ENCODE peak calls at places on chromosomes 12 and 14, in nine cellular contexts. One of them, this sample, is unnamed. For H3K9me3 and H3K36me3, the result is how much of the 10 kb centered on the place peaks cover.

GRCh38 chr12:120658286-120659150 is 18.1 kb downstream of the CABP1 start:
- DNase-seq in trophoblast cell: peak
- DNase-seq in heart right ventricle: no peak
- DNase-seq in IMR-90: no peak
- DNase-seq in DND-41: no peak
- DNase-seq in PC-3: no peak
- DNase-seq in uterus: no peak
- DNase-seq in esophagus squamous epithelium: no peak
- DNase-seq in ovary: no peak
- DNase-seq in this sample: no peak

GRCh38 chr14:91246051-91246852 is 1.7 kb upstream of the GPR68 start:
- DNase-seq in esophagus squamous epithelium: no peak
- DNase-seq in heart right ventricle: no peak
- DNase-seq in PC-3: no peak
- DNase-seq in DND-41: peak
- DNase-seq in ovary: no peak
- DNase-seq in IMR-90: no peak
- DNase-seq in trophoblast cell: no peak
- DNase-seq in uterus: no peak
- DNase-seq in this sample: no peak

GRCh38 chr12:105995986-105996385 is 142.8 kb downstream of the NUAK1 start:
- DNase-seq in PC-3: no peak
- DNase-seq in heart right ventricle: no peak
- DNase-seq in esophagus squamous epithelium: no peak
- DNase-seq in trophoblast cell: peak
- DNase-seq in IMR-90: peak
- DNase-seq in uterus: no peak
- DNase-seq in ovary: no peak
- DNase-seq in DND-41: no peak
- DNase-seq in this sample: no peak

GRCh38 chr14:77064535-77065178 is 33.4 kb upstream of the CIPC start:
- DNase-seq in PC-3: no peak
- DNase-seq in DND-41: no peak
- DNase-seq in trophoblast cell: no peak
- DNase-seq in esophagus squamous epithelium: no peak
- DNase-seq in heart right ventricle: no peak
- DNase-seq in IMR-90: no peak
- DNase-seq in uterus: no peak
- DNase-seq in ovary: no peak
- DNase-seq in this sample: no peak

GRCh38 chr12:118922405-118922804 is 58.9 kb upstream of the SRRM4 start:
- DNase-seq in ovary: no peak
- DNase-seq in trophoblast cell: peak
- DNase-seq in DND-41: peak
- DNase-seq in esophagus squamous epithelium: no peak
- DNase-seq in PC-3: no peak
- DNase-seq in heart right ventricle: no peak
- DNase-seq in IMR-90: no peak
- DNase-seq in uterus: no peak
- DNase-seq in this sample: no peak

GRCh38 chr12:109281452-109281851 is 27.6 kb downstream of the FOXN4 start:
- DNase-seq in ovary: no peak
- DNase-seq in heart right ventricle: no peak
- DNase-seq in PC-3: no peak
- DNase-seq in esophagus squamous epithelium: no peak
- DNase-seq in uterus: no peak
- DNase-seq in DND-41: no peak
- DNase-seq in trophoblast cell: no peak
- DNase-seq in IMR-90: no peak
- DNase-seq in this sample: no peak

GRCh38 chr12:1995205-1995896 is 8.9 kb downstream of the DCP1B start:
- DNase-seq in DND-41: no peak
- DNase-seq in uterus: no peak
- DNase-seq in trophoblast cell: no peak
- DNase-seq in IMR-90: no peak
- DNase-seq in esophagus squamous epithelium: no peak
- DNase-seq in PC-3: no peak
- DNase-seq in heart right ventricle: no peak
- DNase-seq in ovary: no peak
- DNase-seq in this sample: no peak

GRCh38 chr12:94699796-94700195 is 49.4 kb upstream of the TMCC3 start:
- DNase-seq in trophoblast cell: no peak
- DNase-seq in uterus: no peak
- DNase-seq in PC-3: peak
- DNase-seq in DND-41: no peak
- DNase-seq in IMR-90: no peak
- DNase-seq in heart right ventricle: no peak
- DNase-seq in esophagus squamous epithelium: no peak
- DNase-seq in ovary: no peak
- DNase-seq in this sample: no peak

GRCh38 chr14:79299162-79299561 is 912.1 kb downstream of the DIO2 start:
- DNase-seq in DND-41: no peak
- DNase-seq in trophoblast cell: no peak
- DNase-seq in uterus: no peak
- DNase-seq in IMR-90: no peak
- DNase-seq in esophagus squamous epithelium: no peak
- DNase-seq in heart right ventricle: no peak
- DNase-seq in ovary: no peak
- DNase-seq in PC-3: no peak
- DNase-seq in this sample: no peak

GRCh38 chr14:79306546-79306945 is 904.8 kb downstream of the DIO2 start:
- DNase-seq in trophoblast cell: no peak
- DNase-seq in uterus: no peak
- DNase-seq in IMR-90: no peak
- DNase-seq in heart right ventricle: no peak
- DNase-seq in ovary: no peak
- DNase-seq in DND-41: no peak
- DNase-seq in PC-3: no peak
- DNase-seq in esophagus squamous epithelium: no peak
- DNase-seq in this sample: no peak

GRCh38 chr14:79298373-79298772 is 912.9 kb downstream of the DIO2 start:
- DNase-seq in trophoblast cell: peak
- DNase-seq in PC-3: no peak
- DNase-seq in ovary: no peak
- DNase-seq in heart right ventricle: no peak
- DNase-seq in IMR-90: no peak
- DNase-seq in DND-41: no peak
- DNase-seq in esophagus squamous epithelium: no peak
- DNase-seq in uterus: no peak
- DNase-seq in this sample: no peak

GRCh38 chr14:79304279-79304678 is 907.0 kb downstream of the DIO2 start:
- DNase-seq in uterus: no peak
- DNase-seq in ovary: no peak
- DNase-seq in IMR-90: no peak
- DNase-seq in DND-41: no peak
- DNase-seq in PC-3: no peak
- DNase-seq in heart right ventricle: no peak
- DNase-seq in esophagus squamous epithelium: no peak
- DNase-seq in trophoblast cell: no peak
- DNase-seq in this sample: no peak
- H3K9me3 ChIP-seq in uterus: under half
- H3K9me3 ChIP-seq in ovary: under half
- H3K9me3 ChIP-seq in IMR-90: under half
- H3K9me3 ChIP-seq in DND-41: under half
- H3K9me3 ChIP-seq in PC-3: under half
- H3K9me3 ChIP-seq in heart right ventricle: under half
- H3K9me3 ChIP-seq in esophagus squamous epithelium: under half
- H3K9me3 ChIP-seq in trophoblast cell: under half
- H3K9me3 ChIP-seq in this sample: under half

GRCh38 chr12:68348419-68348818 is 16.3 kb upstream of the MDM1 start:
- DNase-seq in heart right ventricle: no peak
- DNase-seq in esophagus squamous epithelium: no peak
- DNase-seq in uterus: no peak
- DNase-seq in PC-3: no peak
- DNase-seq in DND-41: no peak
- DNase-seq in ovary: no peak
- DNase-seq in IMR-90: no peak
- DNase-seq in trophoblast cell: no peak
- DNase-seq in this sample: no peak

GRCh38 chr12:68342966-68343365 is 10.8 kb upstream of the MDM1 start:
- DNase-seq in esophagus squamous epithelium: no peak
- DNase-seq in uterus: no peak
- DNase-seq in ovary: no peak
- DNase-seq in heart right ventricle: no peak
- DNase-seq in PC-3: no peak
- DNase-seq in DND-41: peak
- DNase-seq in trophoblast cell: no peak
- DNase-seq in IMR-90: no peak
- DNase-seq in this sample: no peak

GRCh38 chr12:68344126-68344525 is 12.0 kb upstream of the MDM1 start:
- DNase-seq in heart right ventricle: no peak
- DNase-seq in ovary: no peak
- DNase-seq in DND-41: no peak
- DNase-seq in trophoblast cell: no peak
- DNase-seq in IMR-90: no peak
- DNase-seq in PC-3: no peak
- DNase-seq in uterus: no peak
- DNase-seq in esophagus squamous epithelium: no peak
- DNase-seq in this sample: no peak

GRCh38 chr12:68349083-68349700 is 17.0 kb upstream of the MDM1 start:
- DNase-seq in trophoblast cell: no peak
- DNase-seq in IMR-90: peak
- DNase-seq in PC-3: no peak
- DNase-seq in heart right ventricle: no peak
- DNase-seq in esophagus squamous epithelium: no peak
- DNase-seq in DND-41: no peak
- DNase-seq in uterus: no peak
- DNase-seq in ovary: no peak
- DNase-seq in this sample: no peak

DNA sequence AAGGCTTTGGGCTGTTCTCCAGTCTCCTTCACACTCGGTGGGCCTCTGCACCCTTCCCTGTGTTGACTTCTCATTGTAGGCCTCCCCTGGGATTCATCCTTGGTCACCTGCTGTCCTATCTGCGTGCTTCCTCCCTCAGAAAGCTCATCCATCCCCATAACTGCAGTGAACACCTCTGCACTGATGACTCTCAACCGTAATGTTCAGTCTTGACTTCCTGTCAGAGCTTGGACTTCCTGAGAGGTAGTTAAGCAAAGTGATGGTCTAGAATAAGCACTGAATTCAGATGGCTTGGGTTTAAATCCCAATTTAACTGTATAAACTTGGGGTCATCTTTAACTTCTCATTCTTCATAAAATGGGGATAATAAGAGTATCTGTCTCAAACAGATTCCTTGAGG is 13.6 kb upstream of the MDM1 start:
- DNase-seq in trophoblast cell: no peak
- DNase-seq in PC-3: no peak
- DNase-seq in DND-41: no peak
- DNase-seq in uterus: no peak
- DNase-seq in esophagus squamous epithelium: no peak
- DNase-seq in heart right ventricle: no peak
- DNase-seq in IMR-90: no peak
- DNase-seq in ovary: no peak
- DNase-seq in this sample: no peak
- H3K36me3 ChIP-seq in trophoblast cell: under half
- H3K36me3 ChIP-seq in PC-3: under half
- H3K36me3 ChIP-seq in DND-41: under half
- H3K36me3 ChIP-seq in uterus: under half
- H3K36me3 ChIP-seq in esophagus squamous epithelium: under half
- H3K36me3 ChIP-seq in heart right ventricle: under half
- H3K36me3 ChIP-seq in IMR-90: under half
- H3K36me3 ChIP-seq in ovary: under half
- H3K36me3 ChIP-seq in this sample: under half

DNA sequence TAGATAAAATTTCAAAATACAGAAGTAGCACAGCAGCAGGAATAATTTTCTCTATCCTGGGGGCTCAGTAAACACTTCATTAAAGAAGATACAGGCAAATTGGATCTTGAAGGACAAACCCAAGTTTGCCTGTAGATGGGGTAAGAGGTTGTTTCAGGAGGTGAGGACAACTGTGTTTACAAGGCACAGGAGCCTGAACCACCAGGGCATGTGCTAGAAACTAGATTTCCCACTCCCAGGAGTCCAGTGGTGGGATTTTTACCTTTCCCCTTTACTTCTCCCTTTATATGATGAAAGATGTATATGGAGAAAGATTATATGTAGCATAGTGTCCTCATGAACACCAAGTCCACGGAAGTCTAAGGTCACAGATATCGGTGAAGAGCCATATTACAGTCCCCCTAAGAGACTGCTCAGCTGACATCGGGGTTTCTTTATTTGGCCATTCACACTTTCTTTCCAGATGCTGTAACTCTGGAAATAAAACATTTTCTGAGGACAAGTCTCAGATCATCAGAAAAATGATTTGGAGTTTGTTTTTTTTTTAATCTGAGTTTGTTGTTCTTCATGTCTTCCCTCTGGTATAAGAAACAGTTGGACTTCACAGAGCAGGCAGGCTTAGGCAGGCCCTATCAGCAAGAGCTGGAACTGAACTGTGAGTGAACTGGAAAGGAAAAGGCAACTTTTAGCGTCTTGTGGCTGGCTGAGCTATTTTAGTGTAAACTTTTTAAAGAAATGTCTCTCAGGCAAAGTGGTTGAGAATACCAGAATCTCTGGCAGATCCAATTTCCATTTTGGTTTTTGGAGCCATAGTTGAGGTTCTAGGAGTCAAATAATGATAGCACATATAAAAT is 8.0 kb upstream of the EVL start:
- DNase-seq in DND-41: peak
- DNase-seq in uterus: no peak
- DNase-seq in esophagus squamous epithelium: no peak
- DNase-seq in ovary: no peak
- DNase-seq in trophoblast cell: peak
- DNase-seq in PC-3: peak
- DNase-seq in heart right ventricle: no peak
- DNase-seq in IMR-90: peak
- DNase-seq in this sample: no peak
- H3K9me3 ChIP-seq in DND-41: under half
- H3K9me3 ChIP-seq in uterus: under half
- H3K9me3 ChIP-seq in esophagus squamous epithelium: under half
- H3K9me3 ChIP-seq in ovary: under half
- H3K9me3 ChIP-seq in trophoblast cell: under half
- H3K9me3 ChIP-seq in PC-3: under half
- H3K9me3 ChIP-seq in heart right ventricle: under half
- H3K9me3 ChIP-seq in IMR-90: under half
- H3K9me3 ChIP-seq in this sample: under half

GRCh38 chr12:113196996-113197395 is 11.5 kb downstream of the RITA1 start:
- DNase-seq in ovary: peak
- DNase-seq in DND-41: peak
- DNase-seq in trophoblast cell: peak
- DNase-seq in PC-3: peak
- DNase-seq in heart right ventricle: peak
- DNase-seq in esophagus squamous epithelium: no peak
- DNase-seq in IMR-90: peak
- DNase-seq in uterus: peak
- DNase-seq in this sample: peak

GRCh38 chr12:113197518-113198077 is 12.1 kb downstream of the RITA1 start:
- DNase-seq in trophoblast cell: no peak
- DNase-seq in esophagus squamous epithelium: no peak
- DNase-seq in uterus: no peak
- DNase-seq in ovary: no peak
- DNase-seq in heart right ventricle: no peak
- DNase-seq in IMR-90: no peak
- DNase-seq in PC-3: no peak
- DNase-seq in DND-41: no peak
- DNase-seq in this sample: no peak

GRCh38 chr12:113194971-113195391 is 9.5 kb downstream of the RITA1 start:
- DNase-seq in uterus: no peak
- DNase-seq in PC-3: no peak
- DNase-seq in ovary: no peak
- DNase-seq in DND-41: no peak
- DNase-seq in IMR-90: peak
- DNase-seq in heart right ventricle: no peak
- DNase-seq in trophoblast cell: no peak
- DNase-seq in esophagus squamous epithelium: no peak
- DNase-seq in this sample: peak

GRCh38 chr12:113196582-113196981 is 11.1 kb downstream of the RITA1 start:
- DNase-seq in trophoblast cell: no peak
- DNase-seq in esophagus squamous epithelium: no peak
- DNase-seq in PC-3: no peak
- DNase-seq in heart right ventricle: no peak
- DNase-seq in ovary: no peak
- DNase-seq in uterus: no peak
- DNase-seq in IMR-90: no peak
- DNase-seq in DND-41: no peak
- DNase-seq in this sample: no peak

DNA sequence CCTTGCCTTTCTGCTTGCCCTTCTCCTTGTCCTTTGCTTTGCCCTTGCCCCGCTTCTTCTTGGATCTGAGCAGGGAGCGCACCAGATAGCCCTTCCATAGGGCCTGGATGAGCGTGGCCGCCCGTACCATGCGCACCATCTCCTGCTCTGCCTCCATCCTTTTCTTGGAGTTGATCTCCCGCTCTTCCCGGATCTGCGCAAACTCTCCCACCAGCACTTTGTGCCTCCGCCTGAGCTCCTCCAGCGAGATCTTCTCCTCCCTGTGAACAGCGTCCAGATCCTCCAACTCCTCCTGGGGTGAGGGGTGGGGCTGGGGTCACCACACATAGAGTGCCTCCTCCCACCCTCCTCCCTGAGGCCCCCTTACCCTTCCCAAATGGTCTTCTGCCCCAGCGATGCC is 10.1 kb downstream of the RITA1 start:
- DNase-seq in PC-3: no peak
- DNase-seq in IMR-90: no peak
- DNase-seq in heart right ventricle: no peak
- DNase-seq in ovary: no peak
- DNase-seq in DND-41: no peak
- DNase-seq in trophoblast cell: no peak
- DNase-seq in uterus: no peak
- DNase-seq in esophagus squamous epithelium: no peak
- DNase-seq in this sample: no peak
- H3K36me3 ChIP-seq in PC-3: under half
- H3K36me3 ChIP-seq in IMR-90: under half
- H3K36me3 ChIP-seq in heart right ventricle: under half
- H3K36me3 ChIP-seq in ovary: under half
- H3K36me3 ChIP-seq in DND-41: under half
- H3K36me3 ChIP-seq in trophoblast cell: under half
- H3K36me3 ChIP-seq in uterus: under half
- H3K36me3 ChIP-seq in esophagus squamous epithelium: under half
- H3K36me3 ChIP-seq in this sample: under half